ENCODE peak calls at places on chromosomes 12 and 14, in ten cellular contexts. P, O, R, W, H, I, F, Y, X and J are unnamed samples.
A peak's percentile ranks its signal among the peaks of the same experiment; 100 is the strongest.

GRCh38 chr12:42468341-42468821 is 121.2 kb downstream of the PRICKLE1 start:
- DNase-seq in Y (peak; percentile 78), I (no peak), X (peak; percentile 56), H (no peak), F (peak; percentile 42), W (no peak), R (no peak), O (no peak), P (no peak), J (no peak)

GRCh38 chr12:120751389-120751788 is 25.8 kb downstream of the ACADS start:
- DNase-seq in R (peak; percentile 16), F (no peak), H (no peak), O (no peak), P (no peak), X (no peak), Y (no peak), W (no peak), I (no peak), J (no peak)

GRCh38 chr12:953776-954175 is 4.3 kb upstream of the RAD52 start:
- DNase-seq in R (peak; percentile 10), Y (no peak), F (peak; percentile 32), W (no peak), O (no peak), I (peak; percentile 97), H (no peak), X (peak; percentile 9), P (no peak), J (no peak)

GRCh38 chr12:120247183-120247582 is 18.3 kb downstream of the PXN start:
- DNase-seq in I (no peak), X (no peak), Y (no peak), W (no peak), R (no peak), P (no peak), O (no peak), H (no peak), F (no peak), J (no peak)

GRCh38 chr12:41436076-41436475 is 248.0 kb downstream of the PDZRN4 start:
- DNase-seq in I (no peak), W (no peak), O (no peak), F (no peak), R (no peak), Y (peak; percentile 15), X (no peak), H (no peak), P (no peak), J (no peak)

GRCh38 chr12:106445053-106445452 is 87.5 kb downstream of the POLR3B start:
- DNase-seq in W (no peak), F (no peak), I (no peak), Y (no peak), X (no peak), O (no peak), H (no peak), R (no peak), P (no peak), J (no peak)

GRCh38 chr12:109447482-109447881 is 29.6 kb downstream of the KCTD10 start:
- DNase-seq in P (no peak), Y (no peak), F (no peak), I (no peak), W (no peak), R (no peak), H (no peak), X (no peak), O (no peak), J (no peak)

GRCh38 chr14:103880986-103881926 is 33.9 kb upstream of the PPP1R13B start:
- DNase-seq in X (no peak), Y (no peak), W (peak; percentile 72), I (no peak), F (peak; percentile 51), H (no peak), R (no peak), O (no peak), P (no peak), J (no peak)

GRCh38 chr14:37403656-37404055 is 191.4 kb downstream of the FOXA1 start:
- DNase-seq in W (no peak), O (peak; percentile 77), H (no peak), X (no peak), R (no peak), F (no peak), P (no peak), I (no peak), Y (no peak), J (no peak)

GRCh38 chr14:91365552-91365951 is 52.1 kb downstream of the CCDC88C start:
- DNase-seq in O (no peak), X (no peak), R (no peak), I (no peak), H (no peak), Y (no peak), W (no peak), F (no peak), P (no peak), J (no peak)

GRCh38 chr12:130526813-130527212 is 189.1 kb downstream of the PIWIL1 start:
- DNase-seq in F (peak; percentile 17), W (no peak), O (peak; percentile 82), X (peak; percentile 49), P (no peak), Y (no peak), R (no peak), I (peak; percentile 45), H (peak; percentile 52), J (peak; percentile 90)

GRCh38 chr14:53953828-53954550 is 2.6 kb downstream of the BMP4 start:
- DNase-seq in I (peak; percentile 3), H (peak; percentile 51), W (no peak), Y (no peak), X (peak; percentile 71), R (peak; percentile 49), O (peak; percentile 61), P (peak; percentile 42), F (peak; percentile 48), J (peak; percentile 81)

GRCh38 chr12:95963104-95963503 is 20.0 kb downstream of the AMDHD1 start:
- DNase-seq in Y (no peak), P (no peak), I (peak; percentile 24), O (peak; percentile 54), X (no peak), F (peak; percentile 11), H (no peak), W (no peak), R (no peak), J (no peak)

GRCh38 chr12:11823043-11823442 is 173.6 kb downstream of the ETV6 start:
- DNase-seq in W (no peak), O (no peak), F (no peak), R (peak; percentile 44), P (no peak), X (peak; percentile 52), Y (no peak), I (no peak), H (no peak), J (no peak)

GRCh38 chr12:70332236-70332635 is 33.9 kb upstream of the KCNMB4 start:
- DNase-seq in F (no peak), X (no peak), R (peak; percentile 31), H (no peak), W (no peak), P (no peak), Y (no peak), I (no peak), O (no peak), J (no peak)

GRCh38 chr14:104135904-104136471 is 2.4 kb upstream of the KIF26A start:
- DNase-seq in O (peak; percentile 75), P (no peak), Y (no peak), F (no peak), W (no peak), X (no peak), R (no peak), H (no peak), I (no peak), J (no peak)